ENCODE peak calls at places on chromosomes 1 and 21, in four cellular contexts. One of them, this sample, is unnamed.
A peak's percentile ranks its signal among the peaks of the same experiment; 100 is the strongest.

GRCh38 chr21:37915941-37916794 is at the start of gene KCNJ6:
- DNase-seq in esophagus squamous epithelium: no peak
- DNase-seq in suprapubic skin: no peak
- DNase-seq in body of pancreas: peak; percentile 33
- DNase-seq in this sample: no peak

GRCh38 chr21:32764186-32764585 is 7.4 kb downstream of the PAXBP1 start:
- DNase-seq in esophagus squamous epithelium: no peak
- DNase-seq in suprapubic skin: no peak
- DNase-seq in body of pancreas: no peak
- DNase-seq in this sample: no peak

GRCh38 chr1:167860231-167860923 is 53.6 kb downstream of the ADCY10 start:
- DNase-seq in esophagus squamous epithelium: no peak
- DNase-seq in suprapubic skin: no peak
- DNase-seq in body of pancreas: no peak
- DNase-seq in this sample: no peak

GRCh38 chr21:45393833-45394638 is 10.9 kb upstream of the COL18A1 start:
- DNase-seq in esophagus squamous epithelium: no peak
- DNase-seq in suprapubic skin: peak; percentile 47
- DNase-seq in body of pancreas: no peak
- DNase-seq in this sample: no peak

GRCh38 chr1:205374205-205375078 is 17.7 kb upstream of the KLHDC8A start:
- DNase-seq in esophagus squamous epithelium: no peak
- DNase-seq in suprapubic skin: no peak
- DNase-seq in body of pancreas: no peak
- DNase-seq in this sample: no peak

GRCh38 chr1:82625562-82625961 is 824.8 kb downstream of the ADGRL2 start:
- DNase-seq in esophagus squamous epithelium: no peak
- DNase-seq in suprapubic skin: no peak
- DNase-seq in body of pancreas: no peak
- DNase-seq in this sample: no peak

GRCh38 chr1:118360817-118361216 is 175.8 kb upstream of the SPAG17 start:
- DNase-seq in esophagus squamous epithelium: no peak
- DNase-seq in suprapubic skin: no peak
- DNase-seq in body of pancreas: no peak
- DNase-seq in this sample: no peak

GRCh38 chr1:99580451-99580850 is 65.5 kb upstream of the PALMD start:
- DNase-seq in esophagus squamous epithelium: no peak
- DNase-seq in suprapubic skin: peak; percentile 74
- DNase-seq in body of pancreas: no peak
- DNase-seq in this sample: no peak

GRCh38 chr1:202807367-202807925 is 775 bp downstream of the KDM5B start:
- DNase-seq in esophagus squamous epithelium: no peak
- DNase-seq in suprapubic skin: no peak
- DNase-seq in body of pancreas: peak; percentile 11
- DNase-seq in this sample: no peak

GRCh38 chr1:246987083-246987690 is 20.7 kb downstream of the ZNF695 start:
- DNase-seq in esophagus squamous epithelium: no peak
- DNase-seq in suprapubic skin: no peak
- DNase-seq in body of pancreas: no peak
- DNase-seq in this sample: no peak

GRCh38 chr1:17207966-17208418 is 3.1 kb downstream of the PADI1 start:
- DNase-seq in esophagus squamous epithelium: no peak
- DNase-seq in suprapubic skin: no peak
- DNase-seq in body of pancreas: no peak
- DNase-seq in this sample: no peak

GRCh38 chr1:59045636-59046035 is 251.3 kb upstream of the FGGY start:
- DNase-seq in esophagus squamous epithelium: no peak
- DNase-seq in suprapubic skin: no peak
- DNase-seq in body of pancreas: no peak
- DNase-seq in this sample: no peak

GRCh38 chr1:100989306-100990077 is 36.1 kb downstream of the DPH5 start:
- DNase-seq in esophagus squamous epithelium: no peak
- DNase-seq in suprapubic skin: no peak
- DNase-seq in body of pancreas: no peak
- DNase-seq in this sample: no peak

GRCh38 chr1:119808972-119809550 is 2.2 kb downstream of the REG4 start:
- DNase-seq in esophagus squamous epithelium: peak; percentile 3
- DNase-seq in suprapubic skin: peak; percentile 77
- DNase-seq in body of pancreas: peak; percentile 79
- DNase-seq in this sample: peak; percentile 70

GRCh38 chr21:43297411-43297981 is 128.7 kb downstream of the CRYAA start:
- DNase-seq in esophagus squamous epithelium: no peak
- DNase-seq in suprapubic skin: no peak
- DNase-seq in body of pancreas: no peak
- DNase-seq in this sample: no peak

GRCh38 chr1:222592171-222592570 is 2.4 kb upstream of the TAF1A start:
- DNase-seq in esophagus squamous epithelium: no peak
- DNase-seq in suprapubic skin: no peak
- DNase-seq in body of pancreas: no peak
- DNase-seq in this sample: no peak

GRCh38 chr1:183273300-183273699 is 87.2 kb downstream of the LAMC2 start:
- DNase-seq in esophagus squamous epithelium: no peak
- DNase-seq in suprapubic skin: no peak
- DNase-seq in body of pancreas: no peak
- DNase-seq in this sample: no peak

GRCh38 chr21:35217504-35218060 is 168.5 kb upstream of the RUNX1 start:
- DNase-seq in esophagus squamous epithelium: no peak
- DNase-seq in suprapubic skin: no peak
- DNase-seq in body of pancreas: no peak
- DNase-seq in this sample: peak; percentile 65

GRCh38 chr1:156130578-156130942 is 16.0 kb downstream of the LMNA start:
- DNase-seq in esophagus squamous epithelium: no peak
- DNase-seq in suprapubic skin: no peak
- DNase-seq in body of pancreas: no peak
- DNase-seq in this sample: no peak
- H3K27ac ChIP-seq in esophagus squamous epithelium: peak overlapping the region; percentile 97
- H3K27ac ChIP-seq in suprapubic skin: peak overlapping the region; percentile 100
- H3K27ac ChIP-seq in body of pancreas: peak overlapping the region; percentile 81
- H3K27ac ChIP-seq in this sample: peak overlapping the region; percentile 98

DNA sequence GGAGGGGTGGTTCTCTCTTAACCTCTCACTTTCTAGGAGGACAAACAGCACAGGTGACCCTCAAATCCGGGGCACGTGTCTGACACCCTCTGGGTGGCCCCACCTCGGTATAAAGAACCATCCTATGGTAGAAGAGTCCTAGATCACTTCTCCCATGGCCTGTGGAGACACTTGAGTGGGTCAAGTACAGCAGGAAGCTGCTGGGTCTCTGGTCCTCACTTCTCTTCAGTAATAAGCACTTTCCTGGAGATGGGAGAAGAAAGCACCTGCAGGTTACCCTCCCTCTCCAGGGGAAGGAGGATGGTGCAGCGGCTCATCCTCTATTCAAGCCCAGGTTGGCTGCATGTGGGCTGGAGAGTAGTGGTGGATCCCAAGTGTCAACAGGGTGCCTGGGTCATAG is 17.0 kb downstream of the S100A7 start:
- DNase-seq in esophagus squamous epithelium: no peak
- DNase-seq in suprapubic skin: no peak
- DNase-seq in body of pancreas: no peak
- DNase-seq in this sample: no peak
- TF ChIP-seq POLR2A in esophagus squamous epithelium: no peak
- TF ChIP-seq POLR2A in suprapubic skin: no peak
- TF ChIP-seq POLR2A in body of pancreas: no peak
- TF ChIP-seq POLR2A in this sample: no peak

GRCh38 chr1:242754061-242754648 is 229.7 kb upstream of the PLD5 start:
- DNase-seq in esophagus squamous epithelium: no peak
- DNase-seq in suprapubic skin: no peak
- DNase-seq in body of pancreas: no peak
- DNase-seq in this sample: no peak
- H3K27ac ChIP-seq in esophagus squamous epithelium: no peak overlapping the region
- H3K27ac ChIP-seq in suprapubic skin: no peak overlapping the region
- H3K27ac ChIP-seq in body of pancreas: no peak overlapping the region
- H3K27ac ChIP-seq in this sample: no peak overlapping the region

DNA sequence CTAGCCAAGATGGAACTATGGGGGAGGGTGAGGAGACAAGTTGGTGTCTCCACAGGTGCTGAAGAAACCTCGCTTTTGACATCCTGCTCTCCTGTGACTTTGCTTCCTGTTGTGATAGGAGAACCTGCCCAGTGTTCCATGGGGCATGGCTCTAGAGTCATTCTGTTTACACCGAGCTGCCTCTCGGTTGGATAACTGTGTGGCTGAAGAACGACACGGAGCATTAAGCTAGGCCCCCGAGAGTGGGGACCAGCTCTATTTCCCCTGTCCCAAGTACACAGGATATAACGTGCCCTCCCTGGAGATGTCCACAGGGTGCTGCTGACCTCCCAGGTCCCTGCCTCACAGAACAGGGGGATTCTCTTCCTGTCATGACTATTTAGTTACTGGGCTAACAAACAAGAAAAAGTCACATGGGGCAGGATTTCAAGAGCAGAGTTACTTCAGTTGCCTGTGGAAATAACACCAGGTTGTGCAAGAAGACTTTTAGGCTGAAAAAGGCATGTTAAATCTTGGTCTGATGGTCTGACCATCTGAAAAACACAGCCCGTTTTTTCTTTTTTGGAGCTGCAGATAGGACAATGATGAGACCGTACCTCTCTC is 29.4 kb upstream of the PPP2R5A start:
- DNase-seq in esophagus squamous epithelium: no peak
- DNase-seq in suprapubic skin: no peak
- DNase-seq in body of pancreas: no peak
- DNase-seq in this sample: no peak
- TF ChIP-seq POLR2A in esophagus squamous epithelium: no peak
- TF ChIP-seq POLR2A in suprapubic skin: no peak
- TF ChIP-seq POLR2A in body of pancreas: no peak
- TF ChIP-seq POLR2A in this sample: no peak

GRCh38 chr1:68013351-68013750 is 37.1 kb downstream of the DIRAS3 start:
- DNase-seq in esophagus squamous epithelium: no peak
- DNase-seq in suprapubic skin: no peak
- DNase-seq in body of pancreas: no peak
- DNase-seq in this sample: no peak

GRCh38 chr1:68015960-68016359 is 34.5 kb downstream of the DIRAS3 start:
- DNase-seq in esophagus squamous epithelium: no peak
- DNase-seq in suprapubic skin: no peak
- DNase-seq in body of pancreas: no peak
- DNase-seq in this sample: no peak

GRCh38 chr1:68011786-68012375 is 38.5 kb downstream of the DIRAS3 start:
- DNase-seq in esophagus squamous epithelium: no peak
- DNase-seq in suprapubic skin: no peak
- DNase-seq in body of pancreas: no peak
- DNase-seq in this sample: no peak

GRCh38 chr1:68015369-68015768 is 35.1 kb downstream of the DIRAS3 start:
- DNase-seq in esophagus squamous epithelium: no peak
- DNase-seq in suprapubic skin: no peak
- DNase-seq in body of pancreas: no peak
- DNase-seq in this sample: no peak

DNA sequence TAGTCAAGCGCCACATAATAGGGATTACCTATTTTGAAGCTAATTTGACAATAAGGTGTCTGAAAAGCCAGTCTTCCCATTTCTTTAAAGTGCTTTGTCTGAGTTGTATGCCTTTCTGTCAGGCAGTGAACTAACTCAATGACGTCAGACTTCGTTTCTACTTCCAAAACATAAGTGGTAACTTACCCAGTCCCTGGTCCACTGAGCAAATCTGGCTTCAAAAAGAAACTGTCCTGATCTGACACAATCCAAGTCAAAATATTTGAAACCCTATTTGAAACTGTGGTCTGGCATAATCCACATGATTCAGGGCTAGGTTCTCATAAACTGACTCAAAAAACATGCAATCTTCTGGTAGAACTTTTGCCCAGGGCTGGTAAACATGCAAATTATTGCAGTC is 34.1 kb downstream of the DIRAS3 start:
- DNase-seq in esophagus squamous epithelium: no peak
- DNase-seq in suprapubic skin: no peak
- DNase-seq in body of pancreas: no peak
- DNase-seq in this sample: no peak
- H3K27ac ChIP-seq in esophagus squamous epithelium: no peak overlapping the region
- H3K27ac ChIP-seq in suprapubic skin: no peak overlapping the region
- H3K27ac ChIP-seq in body of pancreas: no peak overlapping the region
- H3K27ac ChIP-seq in this sample: no peak overlapping the region

DNA sequence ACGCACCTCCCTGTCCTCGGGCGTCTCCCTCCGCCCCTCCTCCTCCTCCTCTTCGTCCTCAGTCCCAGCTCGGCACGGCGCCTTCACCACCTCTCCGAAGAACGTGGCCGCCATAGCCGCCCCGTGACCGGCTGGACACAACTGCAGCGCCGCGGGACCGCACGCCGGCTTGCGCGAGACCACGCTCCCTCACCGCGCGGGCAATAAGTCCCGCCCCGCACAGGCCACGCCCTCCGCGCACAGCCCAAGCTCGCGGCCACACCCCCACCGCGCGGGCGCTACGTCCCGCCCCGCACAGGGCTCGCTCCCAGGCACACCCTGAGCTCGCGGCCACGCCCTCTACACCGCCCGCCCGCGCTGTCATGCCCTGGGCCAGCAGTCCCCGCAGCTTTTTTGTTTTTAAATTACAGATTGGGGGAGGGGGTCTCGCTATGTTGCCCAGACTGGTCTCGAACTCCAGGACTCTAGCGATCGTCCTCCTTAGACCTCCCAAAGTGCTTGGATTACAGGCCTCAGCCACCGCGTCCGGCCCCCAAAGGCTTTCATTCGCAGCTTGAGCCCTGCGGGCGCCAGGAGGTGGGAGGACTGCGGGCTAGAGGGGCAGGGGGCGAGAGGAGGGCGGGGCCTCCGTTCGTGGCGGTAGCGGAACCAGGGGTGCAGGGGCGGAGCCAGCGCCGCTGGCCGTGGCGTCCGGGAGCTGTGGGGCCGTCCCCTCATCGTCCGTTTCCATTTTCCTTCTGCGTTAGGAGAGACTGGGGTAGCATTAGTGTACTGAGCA is at the start of gene PSMG1:
- DNase-seq in esophagus squamous epithelium: peak; percentile 75
- DNase-seq in suprapubic skin: peak; percentile 96
- DNase-seq in body of pancreas: peak; percentile 96
- DNase-seq in this sample: peak; percentile 91
- TF ChIP-seq POLR2A in esophagus squamous epithelium: peak; percentile 85
- TF ChIP-seq POLR2A in suprapubic skin: no peak
- TF ChIP-seq POLR2A in body of pancreas: peak; percentile 94
- TF ChIP-seq POLR2A in this sample: no peak